ENCODE peak calls at places on chromosomes 1 and 21, in seven cellular contexts. R is psoas muscle, Z is left ventricle myocardium inferior, N is A673, M is upper lobe of right lung, H is A549, T is breast epithelium. L is an unnamed sample. For H3K4me1, the result is how much of the 10 kb centered on the place peaks cover.

GRCh38 chr1:119358661-119359060 is 9.9 kb upstream of the HAO2 start:
- DNase-seq in R (no peak), Z (no peak), N (no peak), M (no peak), H (no peak), T (no peak), L (peak)

GRCh38 chr1:150973258-150973825 is 1.3 kb downstream of the CERS2 start:
- DNase-seq in R (no peak), Z (peak), N (no peak), M (peak), H (no peak), T (no peak), L (no peak)

GRCh38 chr1:44553127-44553758 is 121.0 kb downstream of the TMEM53 start:
- DNase-seq in R (no peak), Z (no peak), N (no peak), M (no peak), H (no peak), T (no peak), L (peak)

GRCh38 chr1:26717066-26717465 is 21.3 kb downstream of the ARID1A start:
- DNase-seq in R (no peak), Z (no peak), N (no peak), M (no peak), H (no peak), T (no peak), L (peak)

GRCh38 chr1:67735806-67736627 is 51.0 kb downstream of the GADD45A start:
- DNase-seq in R (peak), Z (peak), N (peak), M (peak), H (peak), T (peak), L (peak)

GRCh38 chr21:43269461-43269860 is 100.7 kb downstream of the CRYAA start:
- DNase-seq in R (peak), Z (peak), N (peak), M (peak), H (no peak), T (no peak), L (no peak)

GRCh38 chr1:227428803-227429202 is 110.5 kb upstream of the CDC42BPA start:
- DNase-seq in R (no peak), Z (no peak), N (peak), M (no peak), H (no peak), T (no peak), L (no peak)

GRCh38 chr21:46308431-46308830 is 15.2 kb downstream of the C21orf58 start:
- DNase-seq in R (no peak), Z (no peak), N (no peak), M (no peak), H (no peak), T (no peak), L (no peak)

GRCh38 chr1:205003358-205004145 is 39.5 kb upstream of the CNTN2 start:
- DNase-seq in R (no peak), Z (no peak), N (no peak), M (no peak), H (no peak), T (no peak), L (no peak)

GRCh38 chr1:178160736-178161475 is 67.0 kb downstream of the RASAL2 start:
- DNase-seq in R (no peak), Z (no peak), N (no peak), M (no peak), H (no peak), T (no peak), L (no peak)

GRCh38 chr1:3037281-3038040 is 16.2 kb downstream of the ACTRT2 start:
- DNase-seq in R (peak), Z (no peak), N (no peak), M (no peak), H (no peak), T (no peak), L (no peak)

GRCh38 chr1:153945131-153945794 is 1.3 kb downstream of the DENND4B start:
- DNase-seq in R (peak), Z (peak), N (peak), M (peak), H (no peak), T (no peak), L (peak)

GRCh38 chr1:60052634-60053033 is 20.9 kb downstream of the C1orf87 start:
- DNase-seq in R (no peak), Z (no peak), N (peak), M (no peak), H (no peak), T (no peak), L (no peak)

GRCh38 chr1:40630488-40631223 is 34.8 kb downstream of the RIMS3 start:
- DNase-seq in R (no peak), Z (no peak), N (peak), M (peak), H (peak), T (no peak), L (no peak)

GRCh38 chr1:210342986-210343780 is 14.5 kb downstream of the HHAT start:
- DNase-seq in R (no peak), Z (no peak), N (peak), M (no peak), H (no peak), T (no peak), L (no peak)

GRCh38 chr1:48823161-48823560 is 46.5 kb upstream of the BEND5 start:
- DNase-seq in R (no peak), Z (peak), N (no peak), M (no peak), H (no peak), T (no peak), L (no peak)

GRCh38 chr1:44268054-44268453 is 54.8 kb downstream of the DMAP1 start:
- DNase-seq in R (no peak), Z (no peak), N (no peak), M (no peak), H (no peak), T (no peak), L (no peak)

GRCh38 chr1:204358605-204359004 is 1.1 kb downstream of the PLEKHA6 start:
- DNase-seq in R (no peak), Z (no peak), N (no peak), M (no peak), H (no peak), T (no peak), L (no peak)

GRCh38 chr1:31937300-31938183 is 626 bp downstream of the PTP4A2 start:
- DNase-seq in R (peak), Z (peak), N (peak), M (peak), H (no peak), T (peak), L (no peak)

GRCh38 chr1:32201011-32201855 is 838 bp downstream of the CCDC28B start:
- DNase-seq in R (peak), Z (peak), N (peak), M (peak), H (no peak), T (no peak), L (no peak)

GRCh38 chr1:86703696-86704455 is 500 bp upstream of the SH3GLB1 start:
- DNase-seq in R (no peak), Z (no peak), N (no peak), M (no peak), H (no peak), T (no peak), L (no peak)

GRCh38 chr1:22625262-22625925 is 11.0 kb upstream of the C1QA start:
- DNase-seq in R (peak), Z (no peak), N (no peak), M (no peak), H (no peak), T (no peak), L (no peak)

GRCh38 chr1:194024659-194025058 is 838.2 kb upstream of the B3GALT2 start:
- DNase-seq in R (no peak), Z (no peak), N (peak), M (no peak), H (no peak), T (no peak), L (peak)

GRCh38 chr1:167756760-167757405 is 35.1 kb downstream of the MPZL1 start:
- DNase-seq in R (no peak), Z (peak), N (peak), M (no peak), H (no peak), T (no peak), L (no peak)

GRCh38 chr1:93531193-93531592 is 83.3 kb downstream of the FNBP1L start:
- DNase-seq in R (no peak), Z (no peak), N (no peak), M (no peak), H (no peak), T (no peak), L (no peak)

GRCh38 chr1:23727362-23727811 is 15.9 kb upstream of the ELOA start:
- DNase-seq in R (peak), Z (peak), N (no peak), M (peak), H (no peak), T (no peak), L (no peak)

GRCh38 chr1:234989479-234990327 is 138.9 kb downstream of the TOMM20 start:
- DNase-seq in R (no peak), Z (no peak), N (no peak), M (no peak), H (no peak), T (no peak), L (no peak)

GRCh38 chr1:244665771-244666217 is 12.9 kb downstream of the DESI2 start:
- DNase-seq in R (no peak), Z (no peak), N (peak), M (no peak), H (no peak), T (no peak), L (no peak)

GRCh38 chr1:50968884-50969610 is 998 bp upstream of the CDKN2C start:
- DNase-seq in R (peak), Z (peak), N (peak), M (peak), H (no peak), T (no peak), L (peak)

GRCh38 chr1:21329209-21329844 is 39.1 kb upstream of the ECE1 start:
- DNase-seq in R (no peak), Z (no peak), N (no peak), M (no peak), H (no peak), T (no peak), L (peak)
- H3K4me1 ChIP-seq in R (under half), Z (half or more), N (under half), M (half or more), H (half or more), T (under half), L (under half)

GRCh38 chr1:46180082-46180616 is 3.9 kb upstream of the P3R3URF start:
- DNase-seq in R (no peak), Z (no peak), N (no peak), M (peak), H (no peak), T (no peak), L (peak)
- TF ChIP-seq CTCF in R (no peak), Z (peak), N (no peak), M (peak), H (no peak), T (no peak), L (peak)

GRCh38 chr1:46367072-46367471 is 26.5 kb downstream of the NSUN4 start:
- DNase-seq in R (no peak), Z (no peak), N (no peak), M (no peak), H (no peak), T (no peak), L (no peak)
- H3K4me1 ChIP-seq in R (under half), Z (under half), N (under half), M (under half), H (under half), T (under half), L (under half)

GRCh38 chr1:28648493-28649238 is at the start of gene RNU11:
- DNase-seq in R (peak), Z (peak), N (peak), M (peak), H (peak), T (peak), L (peak)

GRCh38 chr1:28642056-28642846 is 616 bp downstream of the TAF12 start:
- DNase-seq in R (no peak), Z (no peak), N (no peak), M (no peak), H (peak), T (no peak), L (no peak)

GRCh38 chr1:28646040-28646439 is 2.4 kb upstream of the RNU11 start:
- DNase-seq in R (no peak), Z (no peak), N (no peak), M (no peak), H (no peak), T (no peak), L (no peak)

GRCh38 chr1:28640766-28641165 is 2.1 kb downstream of the TAF12 start:
- DNase-seq in R (no peak), Z (no peak), N (no peak), M (no peak), H (no peak), T (no peak), L (peak)

GRCh38 chr1:28642847-28643635 is at the start of gene TAF12:
- DNase-seq in R (peak), Z (peak), N (peak), M (peak), H (peak), T (peak), L (peak)
- TF ChIP-seq CTCF in R (peak), Z (peak), N (peak), M (peak), H (peak), T (peak), L (peak)